ENCODE peak calls at places on chromosome 13, in seven cellular contexts. Z is spleen; R is heart right ventricle; D is upper lobe of right lung; L is heart left ventricle; V is CD8-positive, alpha-beta memory T cell; A is hepatocyte. P is an unnamed sample. For H3K36me3, the result is how much of the 10 kb centered on the place peaks cover.

GRCh38 chr13:107883561-107884175 is 331.7 kb downstream of the LIG4 start:
- DNase-seq in Z (no peak), R (no peak), D (no peak), L (no peak), V (no peak), A (no peak), P (no peak)

GRCh38 chr13:100356889-100357288 is 231.7 kb downstream of the GGACT start:
- DNase-seq in Z (no peak), R (no peak), D (no peak), L (no peak), V (no peak), A (no peak), P (no peak)

GRCh38 chr13:79108914-79109643 is 297.0 kb downstream of the RBM26 start:
- DNase-seq in Z (no peak), R (no peak), D (no peak), L (no peak), V (no peak), A (no peak), P (no peak)

GRCh38 chr13:95524270-95524901 is 28.1 kb upstream of the CLDN10 start:
- DNase-seq in Z (no peak), R (no peak), D (no peak), L (no peak), V (no peak), A (no peak), P (no peak)

GRCh38 chr13:57633141-57633949 is 1.8 kb downstream of the PCDH17 start:
- DNase-seq in Z (peak), R (peak), D (peak), L (peak), V (no peak), A (peak), P (peak)

GRCh38 chr13:30766957-30767603 is 31.7 kb downstream of the ALOX5AP start:
- DNase-seq in Z (no peak), R (no peak), D (no peak), L (no peak), V (no peak), A (peak), P (no peak)

GRCh38 chr13:31982540-31982939 is 49.0 kb upstream of the FRY start:
- DNase-seq in Z (no peak), R (peak), D (peak), L (peak), V (no peak), A (peak), P (peak)

GRCh38 chr13:77022341-77022740 is 4.6 kb downstream of the FBXL3 start:
- DNase-seq in Z (no peak), R (no peak), D (no peak), L (no peak), V (no peak), A (peak), P (no peak)

GRCh38 chr13:98507060-98507797 is 69.7 kb downstream of the STK24 start:
- DNase-seq in Z (no peak), R (peak), D (peak), L (peak), V (no peak), A (peak), P (peak)

GRCh38 chr13:30745917-30746686 is 10.8 kb downstream of the ALOX5AP start:
- DNase-seq in Z (no peak), R (no peak), D (no peak), L (no peak), V (no peak), A (peak), P (no peak)

GRCh38 chr13:64992314-64992713 is 2237.8 kb downstream of the PCDH9 start:
- DNase-seq in Z (no peak), R (no peak), D (no peak), L (no peak), V (no peak), A (no peak), P (no peak)

GRCh38 chr13:101520672-101521071 is 68.2 kb downstream of the ITGBL1 start:
- DNase-seq in Z (no peak), R (no peak), D (no peak), L (no peak), V (peak), A (no peak), P (no peak)

GRCh38 chr13:21033866-21034601 is 27.4 kb downstream of the LATS2 start:
- DNase-seq in Z (no peak), R (no peak), D (no peak), L (no peak), V (no peak), A (no peak), P (no peak)

GRCh38 chr13:75145926-75146325 is 336.0 kb downstream of the TBC1D4 start:
- DNase-seq in Z (no peak), R (no peak), D (no peak), L (no peak), V (no peak), A (no peak), P (no peak)

GRCh38 chr13:31334547-31334946 is 134.8 kb downstream of the B3GLCT start:
- DNase-seq in Z (no peak), R (no peak), D (no peak), L (no peak), V (no peak), A (no peak), P (no peak)

GRCh38 chr13:23292596-23292995 is 111.8 kb downstream of the SGCG start:
- DNase-seq in Z (no peak), R (no peak), D (no peak), L (no peak), V (no peak), A (no peak), P (no peak)

GRCh38 chr13:27283906-27284523 is 13.4 kb downstream of the RASL11A start:
- DNase-seq in Z (no peak), R (no peak), D (no peak), L (no peak), V (no peak), A (no peak), P (no peak)

GRCh38 chr13:89951341-89951740 is 1396.1 kb upstream of the MIR17HG start:
- DNase-seq in Z (no peak), R (no peak), D (no peak), L (peak), V (no peak), A (no peak), P (no peak)

GRCh38 chr13:99909836-99910619 is 61.5 kb downstream of the ZIC5 start:
- DNase-seq in Z (no peak), R (peak), D (no peak), L (no peak), V (no peak), A (no peak), P (no peak)

GRCh38 chr13:25886438-25887214 is 165.2 kb downstream of the SHISA2 start:
- DNase-seq in Z (no peak), R (no peak), D (no peak), L (no peak), V (no peak), A (peak), P (no peak)

GRCh38 chr13:40453666-40454030 is 212.8 kb downstream of the FOXO1 start:
- DNase-seq in Z (no peak), R (no peak), D (no peak), L (no peak), V (no peak), A (no peak), P (no peak)

GRCh38 chr13:76723551-76724232 is 162.5 kb downstream of the KCTD12 start:
- DNase-seq in Z (no peak), R (peak), D (no peak), L (peak), V (no peak), A (peak), P (peak)

GRCh38 chr13:34926513-34926912 is 15.6 kb upstream of the NBEA start:
- DNase-seq in Z (no peak), R (no peak), D (no peak), L (no peak), V (no peak), A (peak), P (no peak)

GRCh38 chr13:57632276-57633140 is 964 bp downstream of the PCDH17 start:
- DNase-seq in Z (peak), R (peak), D (peak), L (peak), V (no peak), A (peak), P (peak)

GRCh38 chr13:80612804-80613203 is 271.9 kb upstream of the SPRY2 start:
- DNase-seq in Z (peak), R (no peak), D (no peak), L (peak), V (no peak), A (no peak), P (no peak)

GRCh38 chr13:55566779-55567178 is 1573.9 kb upstream of the PRR20A start:
- DNase-seq in Z (no peak), R (no peak), D (no peak), L (no peak), V (no peak), A (no peak), P (no peak)

GRCh38 chr13:22915442-22916082 is 265.2 kb upstream of the SGCG start:
- DNase-seq in Z (no peak), R (no peak), D (peak), L (peak), V (no peak), A (peak), P (peak)

GRCh38 chr13:75839418-75839817 is 203.3 kb downstream of the LMO7 start:
- DNase-seq in Z (no peak), R (no peak), D (no peak), L (no peak), V (no peak), A (no peak), P (no peak)

GRCh38 chr13:36819811-36820140 is 754 bp downstream of the RFXAP start:
- DNase-seq in Z (no peak), R (peak), D (no peak), L (no peak), V (no peak), A (peak), P (no peak)

GRCh38 chr13:21526707-21527454 is 67.8 kb upstream of the ZDHHC20 start:
- DNase-seq in Z (no peak), R (no peak), D (no peak), L (no peak), V (no peak), A (peak), P (no peak)

GRCh38 chr13:71842003-71842402 is 25.0 kb downstream of the DACH1 start:
- DNase-seq in Z (no peak), R (no peak), D (no peak), L (no peak), V (no peak), A (no peak), P (no peak)

GRCh38 chr13:30364133-30364532 is 56.8 kb upstream of the KATNAL1 start:
- DNase-seq in Z (no peak), R (no peak), D (no peak), L (no peak), V (no peak), A (peak), P (no peak)

GRCh38 chr13:73317140-73317539 is 258.3 kb downstream of the KLF5 start:
- DNase-seq in Z (no peak), R (no peak), D (no peak), L (no peak), V (no peak), A (no peak), P (no peak)

GRCh38 chr13:35600137-35600536 is 123.6 kb upstream of the MAB21L1 start:
- DNase-seq in Z (no peak), R (no peak), D (no peak), L (no peak), V (no peak), A (no peak), P (no peak)

GRCh38 chr13:40155176-40155575 is 499.7 kb downstream of the COG6 start:
- DNase-seq in Z (no peak), R (no peak), D (no peak), L (no peak), V (no peak), A (no peak), P (no peak)

GRCh38 chr13:93226623-93227279 is at the start of gene GPC6:
- DNase-seq in Z (no peak), R (no peak), D (no peak), L (no peak), V (no peak), A (peak), P (peak)

GRCh38 chr13:39604736-39605135 is 1.7 kb upstream of the LHFPL6 start:
- DNase-seq in Z (no peak), R (no peak), D (no peak), L (no peak), V (no peak), A (no peak), P (no peak)

GRCh38 chr13:39023316-39023715 is 14.6 kb downstream of the PROSER1 start:
- DNase-seq in Z (no peak), R (no peak), D (no peak), L (no peak), V (no peak), A (no peak), P (no peak)

GRCh38 chr13:113612626-113613025 is 28.1 kb downstream of the TFDP1 start:
- DNase-seq in Z (no peak), R (no peak), D (no peak), L (no peak), V (no peak), A (no peak), P (no peak)
- H3K36me3 ChIP-seq in Z (half or more), R (under half), D (under half), L (under half), V (under half), A (under half), P (under half)

DNA sequence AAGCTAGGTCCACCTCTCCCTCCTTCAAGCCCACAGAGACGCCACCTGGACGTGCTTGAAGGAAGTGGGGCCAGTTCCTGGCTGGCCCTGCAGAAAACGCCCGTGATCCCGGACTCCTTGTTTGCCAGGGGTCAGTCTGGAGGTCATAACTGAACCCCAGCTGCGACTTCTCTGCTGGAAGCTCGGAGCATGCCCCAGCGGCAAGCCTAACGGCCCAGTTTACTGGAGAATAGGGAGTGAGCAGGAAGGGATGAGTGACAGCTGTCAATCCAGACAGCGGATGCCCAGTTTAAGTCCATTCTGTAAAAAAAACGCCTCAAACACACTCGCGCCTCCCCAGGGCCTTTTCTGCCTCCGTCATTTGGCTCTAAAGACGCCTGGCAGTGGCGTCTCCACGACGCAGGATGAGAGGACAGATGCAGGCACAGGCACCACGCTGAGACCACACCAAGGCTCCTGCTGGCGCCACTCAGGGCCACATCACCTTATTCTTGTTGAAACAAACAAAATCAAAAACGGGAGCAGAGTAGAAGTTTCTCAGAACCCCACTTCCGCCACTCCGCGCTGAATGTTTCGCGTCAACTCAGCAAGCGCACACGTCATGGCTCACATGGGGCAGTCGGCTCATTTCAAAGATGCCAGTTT is 57.6 kb downstream of the RASA3 start:
- DNase-seq in Z (no peak), R (no peak), D (peak), L (no peak), V (peak), A (no peak), P (no peak)
- H3K36me3 ChIP-seq in Z (half or more), R (under half), D (under half), L (under half), V (under half), A (under half), P (under half)

GRCh38 chr13:111262715-111263114 is 57.7 kb upstream of the TEX29 start:
- DNase-seq in Z (no peak), R (no peak), D (no peak), L (no peak), V (no peak), A (no peak), P (no peak)
- H3K36me3 ChIP-seq in Z (half or more), R (under half), D (under half), L (under half), V (under half), A (under half), P (under half)

GRCh38 chr13:49571299-49572240 is 13.8 kb downstream of the RCBTB1 start:
- DNase-seq in Z (no peak), R (no peak), D (no peak), L (no peak), V (no peak), A (no peak), P (no peak)

GRCh38 chr13:49563513-49563912 is 21.8 kb downstream of the RCBTB1 start:
- DNase-seq in Z (no peak), R (no peak), D (no peak), L (no peak), V (no peak), A (peak), P (no peak)

GRCh38 chr13:49569993-49570689 is 15.2 kb downstream of the RCBTB1 start:
- DNase-seq in Z (no peak), R (no peak), D (no peak), L (no peak), V (no peak), A (no peak), P (no peak)

DNA sequence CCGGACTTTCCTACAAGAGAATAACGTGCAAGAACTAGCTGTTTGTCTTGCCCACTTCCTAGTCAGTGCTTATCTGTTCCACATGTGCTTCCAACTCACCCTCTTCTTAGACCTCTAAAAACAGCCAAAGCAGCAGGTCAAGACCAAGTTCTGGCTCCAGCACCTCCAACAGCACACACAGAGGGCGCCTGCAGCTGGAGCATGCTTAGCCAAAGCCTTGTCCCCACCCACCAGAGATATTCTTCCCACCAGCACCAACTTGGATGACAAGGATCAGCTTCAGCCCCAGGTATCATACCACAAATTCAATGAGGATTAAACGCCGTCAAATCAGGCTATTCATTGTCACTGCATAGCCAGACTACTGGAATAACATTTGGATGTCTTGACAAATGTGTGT is 17.9 kb downstream of the RCBTB1 start:
- DNase-seq in Z (no peak), R (no peak), D (no peak), L (no peak), V (no peak), A (no peak), P (no peak)
- H3K36me3 ChIP-seq in Z (under half), R (under half), D (under half), L (under half), V (under half), A (under half), P (under half)

P was measured in aorta.